ENCODE peak calls at places on chromosomes 16 and 17, in six cellular contexts. X is CD8-positive, alpha-beta T cell; Y is lung; M is effector memory CD4-positive, alpha-beta T cell; V is sigmoid colon; Q is IMR-90. D is an unnamed sample.

GRCh38 chr17:72606656-72607055 is 485.8 kb downstream of the SLC39A11 start:
- DNase-seq in X (no peak), Y (no peak), M (no peak), V (no peak), Q (no peak), D (no peak)

GRCh38 chr16:770411-770810 is 9.9 kb downstream of the MSLN start:
- DNase-seq in X (no peak), Y (no peak), M (no peak), V (no peak), Q (no peak), D (no peak)

GRCh38 chr17:14107889-14108288 is 38.6 kb downstream of the COX10 start:
- DNase-seq in X (no peak), Y (no peak), M (no peak), V (no peak), Q (peak), D (no peak)

GRCh38 chr16:1666316-1666715 is 11.8 kb upstream of the JPT2 start:
- DNase-seq in X (no peak), Y (no peak), M (no peak), V (no peak), Q (no peak), D (no peak)

GRCh38 chr17:44235583-44235936 is 16.1 kb upstream of the UBTF start:
- DNase-seq in X (no peak), Y (no peak), M (no peak), V (no peak), Q (peak), D (no peak)

GRCh38 chr17:7613769-7614421 is 802 bp downstream of the FXR2 start:
- DNase-seq in X (no peak), Y (no peak), M (no peak), V (peak), Q (peak), D (no peak)

GRCh38 chr17:42566873-42567573 is at the start of gene MLX:
- DNase-seq in X (peak), Y (peak), M (peak), V (peak), Q (peak), D (peak)

GRCh38 chr16:11225677-11226549 is 30.1 kb downstream of the SOCS1 start:
- DNase-seq in X (no peak), Y (no peak), M (no peak), V (no peak), Q (no peak), D (no peak)

GRCh38 chr17:31579265-31579664 is 187.8 kb downstream of the RAB11FIP4 start:
- DNase-seq in X (no peak), Y (no peak), M (no peak), V (no peak), Q (peak), D (no peak)

GRCh38 chr17:66466933-66467367 is 164.5 kb downstream of the PRKCA start:
- DNase-seq in X (no peak), Y (peak), M (no peak), V (peak), Q (peak), D (no peak)

GRCh38 chr17:82073446-82073845 is 7.8 kb upstream of the DUS1L start:
- DNase-seq in X (no peak), Y (no peak), M (no peak), V (no peak), Q (no peak), D (no peak)

GRCh38 chr16:87970206-87970605 is 19.0 kb downstream of the BANP start:
- DNase-seq in X (no peak), Y (no peak), M (no peak), V (no peak), Q (peak), D (no peak)

GRCh38 chr16:4290236-4290830 is 17.5 kb upstream of the TFAP4 start:
- DNase-seq in X (no peak), Y (peak), M (no peak), V (no peak), Q (peak), D (no peak)

GRCh38 chr16:84780063-84780462 is 39.7 kb upstream of the CRISPLD2 start:
- DNase-seq in X (no peak), Y (no peak), M (no peak), V (peak), Q (no peak), D (no peak)

GRCh38 chr17:44981221-44981968 is 13.3 kb upstream of the C1QL1 start:
- DNase-seq in X (no peak), Y (no peak), M (no peak), V (no peak), Q (peak), D (no peak)

GRCh38 chr16:17266606-17267313 is 204.0 kb downstream of the XYLT1 start:
- DNase-seq in X (no peak), Y (no peak), M (no peak), V (no peak), Q (no peak), D (no peak)

GRCh38 chr17:28982191-28982793 is 23.5 kb downstream of the SEZ6 start:
- DNase-seq in X (peak), Y (peak), M (peak), V (no peak), Q (peak), D (no peak)

GRCh38 chr16:12971216-12971615 is 69.8 kb downstream of the SHISA9 start:
- DNase-seq in X (no peak), Y (no peak), M (no peak), V (no peak), Q (no peak), D (peak)

GRCh38 chr17:75447951-75448856 is 8.2 kb upstream of the TMEM94 start:
- DNase-seq in X (no peak), Y (no peak), M (no peak), V (no peak), Q (peak), D (no peak)

GRCh38 chr17:75440738-75441448 is 15.5 kb upstream of the TMEM94 start:
- DNase-seq in X (no peak), Y (no peak), M (no peak), V (no peak), Q (no peak), D (no peak)

GRCh38 chr17:75439287-75439686 is 17.1 kb upstream of the TMEM94 start:
- DNase-seq in X (no peak), Y (no peak), M (no peak), V (no peak), Q (no peak), D (no peak)

DNA sequence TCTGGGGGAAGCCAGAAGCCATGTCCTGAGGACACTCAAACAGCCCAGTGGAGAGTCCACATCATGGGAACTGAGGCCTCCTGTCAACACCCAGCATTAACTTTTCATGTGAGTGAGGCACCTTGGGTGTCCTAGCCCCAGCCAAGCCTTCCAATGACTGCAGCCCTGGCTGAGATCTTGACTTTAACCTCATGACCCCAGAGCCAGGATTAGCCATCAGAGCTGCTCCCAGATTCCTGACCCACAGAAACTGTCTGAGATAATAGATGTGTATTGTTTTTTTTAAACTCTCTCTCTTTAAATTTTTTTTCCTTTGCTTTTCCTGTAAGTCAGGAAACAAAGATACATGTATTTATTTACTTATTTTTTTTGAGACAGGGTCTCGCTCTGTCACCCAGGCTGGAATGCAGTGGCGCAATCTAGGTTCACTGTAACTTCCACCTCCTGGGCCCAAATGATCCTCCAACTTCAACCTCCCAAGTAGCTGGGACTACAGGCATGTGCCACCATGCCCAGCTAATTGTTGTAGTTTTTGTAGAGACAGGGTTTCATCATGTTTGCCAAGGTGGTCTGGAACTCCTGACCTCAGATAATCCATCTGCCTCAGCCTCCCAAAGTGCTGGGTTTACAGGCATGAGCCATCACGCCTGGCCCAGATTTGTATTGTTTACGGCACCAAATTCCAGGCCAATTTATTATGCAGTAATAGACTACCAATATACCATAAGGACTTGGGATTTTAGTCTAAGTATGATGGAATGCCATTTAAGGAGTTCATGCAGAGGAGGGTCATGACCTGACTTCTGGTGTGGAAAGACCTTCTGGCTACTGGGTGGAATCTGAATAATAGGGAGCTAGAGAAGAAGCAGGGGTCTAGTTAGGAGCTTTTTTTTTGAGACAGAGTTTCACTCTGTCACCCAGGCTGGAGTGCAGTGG is 14.0 kb upstream of the TMEM94 start:
- DNase-seq in X (no peak), Y (no peak), M (no peak), V (no peak), Q (no peak), D (no peak)
- H3K27ac ChIP-seq in X (no peak), Y (no peak), M (no peak), V (peak), Q (peak), D (no peak)

GRCh38 chr16:89137666-89138512 is 33.7 kb upstream of the CDH15 start:
- DNase-seq in X (no peak), Y (no peak), M (no peak), V (no peak), Q (no peak), D (no peak)

GRCh38 chr16:89139907-89140361 is 31.6 kb upstream of the CDH15 start:
- DNase-seq in X (no peak), Y (no peak), M (no peak), V (no peak), Q (no peak), D (no peak)

GRCh38 chr16:89138843-89139520 is 32.6 kb upstream of the CDH15 start:
- DNase-seq in X (no peak), Y (no peak), M (no peak), V (no peak), Q (no peak), D (no peak)

GRCh38 chr16:89136931-89137330 is 34.6 kb upstream of the CDH15 start:
- DNase-seq in X (no peak), Y (no peak), M (no peak), V (no peak), Q (no peak), D (no peak)

GRCh38 chr16:89138513-89138795 is 33.1 kb upstream of the CDH15 start:
- DNase-seq in X (no peak), Y (no peak), M (no peak), V (no peak), Q (no peak), D (no peak)
- H3K27ac ChIP-seq in X (no peak), Y (no peak), M (no peak), V (no peak), Q (no peak), D (no peak)

DNA sequence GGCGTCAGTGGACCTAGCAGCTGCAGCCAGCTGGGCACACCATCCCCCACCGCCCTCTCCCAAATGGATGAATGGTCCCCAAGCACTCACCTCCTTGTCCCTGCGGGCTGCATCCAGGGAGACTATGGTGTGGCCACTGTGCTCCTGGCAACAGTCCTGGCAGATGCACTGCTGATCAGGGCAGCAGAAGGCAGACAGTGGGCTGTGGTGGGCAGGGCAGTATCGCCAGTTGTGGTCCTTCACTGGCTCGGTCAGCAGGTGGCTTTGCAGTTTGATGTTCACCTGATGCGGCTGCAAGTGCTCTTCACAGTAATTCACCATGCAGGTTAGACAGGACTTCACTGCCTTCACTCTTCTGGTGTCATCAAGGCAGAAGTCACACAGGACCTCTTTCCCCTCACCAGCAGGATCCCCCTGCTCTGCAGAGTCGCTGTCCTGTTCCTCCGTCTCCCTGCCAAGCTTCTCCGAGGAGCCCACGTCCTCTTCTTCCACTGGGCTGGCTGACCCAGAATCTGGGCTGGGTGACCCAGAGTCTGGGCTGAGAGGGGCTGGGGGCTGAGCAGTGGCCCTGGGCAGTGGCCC is 31.6 kb upstream of the FBXW10B start:
- DNase-seq in X (no peak), Y (no peak), M (no peak), V (peak), Q (no peak), D (no peak)
- H3K27ac ChIP-seq in X (no peak), Y (peak), M (no peak), V (peak), Q (peak), D (peak)

GRCh38 chr16:66925322-66925840 is at the start of gene RRAD:
- DNase-seq in X (no peak), Y (peak), M (no peak), V (peak), Q (peak), D (peak)

GRCh38 chr16:66921758-66922450 is 3.2 kb upstream of the CDH16 start:
- DNase-seq in X (no peak), Y (no peak), M (no peak), V (no peak), Q (no peak), D (no peak)

GRCh38 chr16:66923866-66924265 is 1.5 kb downstream of the RRAD start:
- DNase-seq in X (no peak), Y (peak), M (no peak), V (no peak), Q (no peak), D (no peak)

GRCh38 chr16:66924527-66925321 is 611 bp downstream of the RRAD start:
- DNase-seq in X (peak), Y (no peak), M (peak), V (no peak), Q (no peak), D (no peak)

DNA sequence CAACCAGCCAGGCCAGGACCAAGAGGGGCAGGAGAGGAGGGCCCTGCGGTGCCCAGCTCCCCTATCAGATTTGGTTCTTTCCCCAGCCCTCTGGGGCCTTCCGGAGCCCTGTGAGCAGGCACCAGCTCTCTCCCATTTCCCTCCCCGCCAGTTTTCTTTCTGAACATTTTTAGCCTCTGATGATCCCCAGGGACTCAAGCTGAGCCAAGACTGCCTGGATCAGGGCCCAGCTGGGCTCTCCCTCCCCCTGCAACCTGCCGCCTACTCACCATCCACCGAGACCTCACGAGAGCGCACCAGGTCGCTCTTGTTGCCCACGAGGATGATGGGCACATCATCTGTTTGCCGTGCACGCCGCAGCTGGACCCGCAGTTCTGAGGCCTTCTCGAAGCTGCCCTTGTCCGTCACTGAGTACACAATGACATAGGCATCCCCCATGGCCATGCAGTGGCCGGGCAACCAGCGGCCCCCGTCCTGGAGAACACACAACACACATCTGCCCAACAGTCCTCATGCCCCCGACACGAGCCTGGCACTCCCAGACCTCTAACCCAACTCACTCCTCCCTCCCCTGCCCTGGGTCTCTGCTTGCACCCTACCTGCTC is 2.0 kb downstream of the RRAD start:
- DNase-seq in X (no peak), Y (no peak), M (no peak), V (peak), Q (peak), D (peak)
- H3K27ac ChIP-seq in X (no peak), Y (peak), M (no peak), V (peak), Q (no peak), D (no peak)

GRCh38 chr16:73124097-73124652 is 76.2 kb upstream of the ZFHX3 start:
- DNase-seq in X (no peak), Y (no peak), M (no peak), V (no peak), Q (peak), D (no peak)

GRCh38 chr16:73125860-73126259 is 77.9 kb upstream of the ZFHX3 start:
- DNase-seq in X (no peak), Y (no peak), M (no peak), V (no peak), Q (peak), D (no peak)

GRCh38 chr16:73124665-73125064 is 76.7 kb upstream of the ZFHX3 start:
- DNase-seq in X (no peak), Y (no peak), M (no peak), V (no peak), Q (no peak), D (peak)

GRCh38 chr16:73129455-73129854 is 81.5 kb upstream of the ZFHX3 start:
- DNase-seq in X (no peak), Y (no peak), M (no peak), V (no peak), Q (no peak), D (no peak)

GRCh38 chr16:73126453-73126853 is 78.5 kb upstream of the ZFHX3 start:
- DNase-seq in X (no peak), Y (peak), M (no peak), V (peak), Q (peak), D (no peak)
- H3K27ac ChIP-seq in X (no peak), Y (no peak), M (no peak), V (peak), Q (no peak), D (no peak)

DNA sequence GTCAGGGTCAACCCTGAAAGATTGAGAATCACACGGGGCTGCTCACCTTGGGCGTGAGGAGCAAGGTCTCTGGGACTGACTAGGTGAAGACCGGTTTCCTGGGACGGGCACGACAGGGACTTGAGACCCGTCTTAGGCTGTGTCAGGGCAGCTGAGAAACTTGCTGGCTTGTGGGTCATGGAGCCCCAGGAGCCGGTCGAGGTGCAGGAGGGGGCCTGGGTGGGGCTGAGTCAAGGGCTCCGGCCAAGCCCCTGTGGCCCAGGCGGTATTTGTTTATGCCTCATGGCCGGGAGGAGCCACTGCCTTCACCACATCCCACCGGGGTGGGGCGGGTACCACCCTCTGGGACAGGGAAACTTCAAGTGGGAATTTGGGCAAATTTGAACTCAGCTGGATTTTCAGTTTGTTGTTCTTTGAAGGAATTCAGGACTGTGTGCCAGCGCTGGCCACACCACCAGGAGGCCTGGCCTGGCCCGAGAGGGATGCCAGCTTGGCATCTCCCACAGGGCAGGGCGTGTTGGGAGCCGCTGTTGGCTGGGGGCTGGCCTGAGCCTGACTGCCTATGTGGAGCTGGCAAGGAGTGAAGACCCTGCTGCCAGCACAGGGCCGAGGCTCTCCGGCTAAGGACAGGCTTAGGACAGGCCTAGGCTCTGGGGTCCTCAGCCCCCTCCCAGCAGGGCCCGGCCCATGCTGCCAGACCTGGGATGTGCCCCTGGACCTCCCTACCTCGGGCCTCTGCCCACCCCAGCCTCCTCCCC is 116.1 kb downstream of the METRNL start:
- DNase-seq in X (no peak), Y (no peak), M (no peak), V (peak), Q (no peak), D (peak)
- H3K27ac ChIP-seq in X (no peak), Y (no peak), M (no peak), V (peak), Q (no peak), D (no peak)

DNA sequence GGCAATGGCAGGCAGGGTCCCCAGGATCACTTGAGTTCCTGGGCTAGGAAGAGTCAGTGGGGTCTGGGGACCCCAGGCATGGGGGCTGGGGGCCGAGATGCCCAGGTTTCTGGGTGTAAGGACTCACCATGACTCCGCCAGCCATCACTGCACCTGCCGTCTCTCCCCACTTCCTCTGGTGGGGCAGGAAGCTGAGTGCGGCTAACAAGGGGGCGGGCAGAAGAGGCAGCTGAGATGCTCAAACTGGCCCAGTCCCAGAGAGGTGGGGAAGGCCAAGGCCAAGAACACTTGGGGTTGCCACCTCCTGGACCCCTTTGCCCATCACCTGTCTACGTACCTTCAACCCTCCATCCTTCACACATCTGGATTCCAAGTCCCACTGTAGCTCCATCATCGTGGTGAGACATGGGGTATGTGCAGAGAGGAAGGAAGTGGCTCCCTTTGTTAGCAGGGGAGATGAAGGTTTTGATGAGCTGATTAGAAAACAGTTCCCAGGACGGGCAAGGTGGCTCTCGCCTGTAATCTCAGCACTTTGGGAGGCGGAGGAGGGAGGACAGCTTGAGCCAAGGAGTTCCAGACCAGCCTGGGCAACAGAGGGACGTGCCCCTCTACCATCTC is at the start of gene SEPTIN1:
- DNase-seq in X (peak), Y (no peak), M (peak), V (no peak), Q (no peak), D (no peak)
- H3K27ac ChIP-seq in X (peak), Y (no peak), M (peak), V (no peak), Q (no peak), D (peak)

GRCh38 chr17:10032142-10032541 is 127.1 kb upstream of the RCVRN start:
- DNase-seq in X (no peak), Y (no peak), M (no peak), V (no peak), Q (peak), D (no peak)
- H3K27ac ChIP-seq in X (no peak), Y (no peak), M (no peak), V (peak), Q (no peak), D (no peak)

GRCh38 chr17:57366177-57366557 is 109.8 kb downstream of the MSI2 start:
- DNase-seq in X (no peak), Y (no peak), M (no peak), V (no peak), Q (no peak), D (no peak)
- H3K27ac ChIP-seq in X (no peak), Y (peak), M (no peak), V (no peak), Q (no peak), D (no peak)

D was measured in substantia nigra.